ENCODE peak calls at places on chromosomes 4 and X, in seven cellular contexts. N is hypothalamus, X is iPS DF 19.7, V is RPMI7951, L is EL, F is NCI-H1105 treated with DMSO at 0.1 percent for 48 hours, K is A549. Y is an unnamed sample.

GRCh38 chr4:113327513-113327912 is 278.1 kb downstream of the ANK2 start:
- DNase-seq in N (no peak), X (no peak), V (peak; percentile 3), L (peak; percentile 21), F (no peak), K (no peak), Y (no peak)

GRCh38 chrX:113950081-113950678 is 633.7 kb upstream of the HTR2C start:
- DNase-seq in N (no peak), X (no peak), V (no peak), L (no peak), F (no peak), K (no peak), Y (no peak)

GRCh38 chr4:78361621-78362120 is 189.9 kb upstream of the ANXA3 start:
- DNase-seq in N (no peak), X (no peak), V (no peak), L (no peak), F (no peak), K (no peak), Y (no peak)

GRCh38 chrX:68177542-68177941 is 255.8 kb downstream of the OPHN1 start:
- DNase-seq in N (no peak), X (no peak), V (peak; percentile 53), L (peak; percentile 45), F (no peak), K (no peak), Y (no peak)

GRCh38 chrX:32673193-32673592 is 538.2 kb downstream of the DMD start:
- DNase-seq in N (no peak), X (no peak), V (no peak), L (no peak), F (no peak), K (peak; percentile 4), Y (no peak)

GRCh38 chr4:48692897-48693296 is 87.2 kb downstream of the FRYL start:
- DNase-seq in N (no peak), X (no peak), V (no peak), L (no peak), F (no peak), K (no peak), Y (no peak)

GRCh38 chrX:22164770-22165388 is 107.8 kb upstream of the CBLL2 start:
- DNase-seq in N (no peak), X (no peak), V (peak; percentile 81), L (peak; percentile 69), F (no peak), K (peak; percentile 27), Y (no peak)

GRCh38 chr4:93834371-93835066 is 6.0 kb downstream of the ATOH1 start:
- DNase-seq in N (no peak), X (no peak), V (no peak), L (no peak), F (no peak), K (no peak), Y (no peak)

GRCh38 chrX:63434665-63435064 is 83.5 kb upstream of the SPIN4 start:
- DNase-seq in N (no peak), X (peak; percentile 25), V (peak; percentile 85), L (peak; percentile 31), F (no peak), K (peak; percentile 14), Y (no peak)

GRCh38 chrX:38215141-38215540 is 5.5 kb downstream of the SRPX start:
- DNase-seq in N (no peak), X (no peak), V (peak; percentile 93), L (peak; percentile 36), F (no peak), K (no peak), Y (no peak)

GRCh38 chrX:15418041-15418706 is 34.0 kb upstream of the VEGFD start:
- DNase-seq in N (no peak), X (no peak), V (no peak), L (peak; percentile 36), F (no peak), K (no peak), Y (no peak)

GRCh38 chr4:183165371-183165770 is 66.3 kb downstream of the WWC2 start:
- DNase-seq in N (no peak), X (no peak), V (no peak), L (peak; percentile 54), F (no peak), K (no peak), Y (no peak)

GRCh38 chrX:31099536-31100090 is 27.8 kb upstream of the FTHL17 start:
- DNase-seq in N (no peak), X (no peak), V (peak; percentile 18), L (no peak), F (no peak), K (no peak), Y (no peak)

GRCh38 chr4:121070274-121070673 is 2.1 kb downstream of the NDNF start:
- DNase-seq in N (no peak), X (no peak), V (no peak), L (no peak), F (no peak), K (no peak), Y (no peak)

GRCh38 chrX:121641560-121641959 is 594.1 kb downstream of the GLUD2 start:
- DNase-seq in N (no peak), X (no peak), V (peak; percentile 82), L (peak; percentile 73), F (no peak), K (peak; percentile 1), Y (no peak)

GRCh38 chrX:50202539-50202938 is 1.7 kb upstream of the AKAP4 start:
- DNase-seq in N (no peak), X (no peak), V (no peak), L (peak; percentile 0), F (no peak), K (no peak), Y (no peak)

GRCh38 chr4:25862411-25863346 is at the start of gene SEL1L3:
- DNase-seq in N (no peak), X (no peak), V (no peak), L (no peak), F (no peak), K (peak; percentile 2), Y (no peak)

GRCh38 chr4:70183168-70183939 is 12.2 kb upstream of the ODAM start:
- DNase-seq in N (no peak), X (no peak), V (no peak), L (peak; percentile 24), F (peak; percentile 3), K (peak; percentile 57), Y (no peak)

Y was measured in gastrocnemius medialis.